ENCODE peak calls at places on chromosomes 2 and 18, in four cellular contexts. One of them, this sample, is unnamed.

GRCh38 chr18:32351014-32351413 is 119.7 kb downstream of the GAREM1 start:
- DNase-seq in HepG2: no peak
- DNase-seq in HCT116: no peak
- DNase-seq in K562: no peak
- DNase-seq in this sample: no peak

GRCh38 chr2:69192176-69192945 is 179.4 kb downstream of the ANTXR1 start:
- DNase-seq in HepG2: no peak
- DNase-seq in HCT116: no peak
- DNase-seq in K562: no peak
- DNase-seq in this sample: no peak

GRCh38 chr18:78106946-78107345 is 857.3 kb downstream of the GALR1 start:
- DNase-seq in HepG2: no peak
- DNase-seq in HCT116: no peak
- DNase-seq in K562: no peak
- DNase-seq in this sample: no peak

GRCh38 chr18:30485078-30485477 is 557.5 kb downstream of the DSC3 start:
- DNase-seq in HepG2: no peak
- DNase-seq in HCT116: no peak
- DNase-seq in K562: no peak
- DNase-seq in this sample: no peak

GRCh38 chr2:160592401-160592800 is 98.8 kb upstream of the RBMS1 start:
- DNase-seq in HepG2: no peak
- DNase-seq in HCT116: no peak
- DNase-seq in K562: no peak
- DNase-seq in this sample: no peak

GRCh38 chr2:10008809-10009176 is 34.6 kb upstream of the KLF11 start:
- DNase-seq in HepG2: no peak
- DNase-seq in HCT116: no peak
- DNase-seq in K562: no peak
- DNase-seq in this sample: no peak

GRCh38 chr2:11201969-11202368 is 46.7 kb downstream of the SLC66A3 start:
- DNase-seq in HepG2: no peak
- DNase-seq in HCT116: no peak
- DNase-seq in K562: no peak
- DNase-seq in this sample: no peak

GRCh38 chr18:42635378-42636048 is 480.0 kb downstream of the RIT2 start:
- DNase-seq in HepG2: no peak
- DNase-seq in HCT116: no peak
- DNase-seq in K562: no peak
- DNase-seq in this sample: no peak

GRCh38 chr18:4020026-4020425 is 435.1 kb downstream of the DLGAP1 start:
- DNase-seq in HepG2: no peak
- DNase-seq in HCT116: no peak
- DNase-seq in K562: no peak
- DNase-seq in this sample: no peak

GRCh38 chr2:148971547-148971946 is 67.0 kb upstream of the LYPD6B start:
- DNase-seq in HepG2: no peak
- DNase-seq in HCT116: no peak
- DNase-seq in K562: no peak
- DNase-seq in this sample: no peak

GRCh38 chr2:183172220-183172887 is 48.1 kb downstream of the NUP35 start:
- DNase-seq in HepG2: no peak
- DNase-seq in HCT116: no peak
- DNase-seq in K562: no peak
- DNase-seq in this sample: no peak

GRCh38 chr2:60581461-60582282 is 28.2 kb upstream of the BCL11A start:
- DNase-seq in HepG2: peak
- DNase-seq in HCT116: no peak
- DNase-seq in K562: peak
- DNase-seq in this sample: no peak

GRCh38 chr2:18520605-18521031 is 39.8 kb downstream of the RDH14 start:
- DNase-seq in HepG2: peak
- DNase-seq in HCT116: peak
- DNase-seq in K562: peak
- DNase-seq in this sample: peak

GRCh38 chr2:3704647-3705046 is 1.3 kb downstream of the DCDC2C start:
- DNase-seq in HepG2: no peak
- DNase-seq in HCT116: no peak
- DNase-seq in K562: no peak
- DNase-seq in this sample: no peak

GRCh38 chr2:172819943-172820342 is 84.3 kb downstream of the RAPGEF4 start:
- DNase-seq in HepG2: no peak
- DNase-seq in HCT116: no peak
- DNase-seq in K562: no peak
- DNase-seq in this sample: no peak

GRCh38 chr2:115542331-115542730 is 1099.9 kb downstream of the DPP10 start:
- DNase-seq in HepG2: no peak
- DNase-seq in HCT116: no peak
- DNase-seq in K562: no peak
- DNase-seq in this sample: no peak

GRCh38 chr18:48902023-48902855 is 48.5 kb downstream of the SMAD7 start:
- DNase-seq in HepG2: peak
- DNase-seq in HCT116: peak
- DNase-seq in K562: peak
- DNase-seq in this sample: no peak

GRCh38 chr2:39411186-39411944 is 25.7 kb downstream of the MAP4K3 start:
- DNase-seq in HepG2: peak
- DNase-seq in HCT116: peak
- DNase-seq in K562: peak
- DNase-seq in this sample: peak

GRCh38 chr2:219274392-219274921 is 4.7 kb upstream of the DNAJB2 start:
- DNase-seq in HepG2: peak
- DNase-seq in HCT116: peak
- DNase-seq in K562: no peak
- DNase-seq in this sample: peak

GRCh38 chr2:37377187-37377532 is 32.7 kb downstream of the QPCT start:
- DNase-seq in HepG2: no peak
- DNase-seq in HCT116: no peak
- DNase-seq in K562: no peak
- DNase-seq in this sample: no peak

GRCh38 chr2:189178007-189178406 is 1.6 kb downstream of the COL5A2 start:
- DNase-seq in HepG2: no peak
- DNase-seq in HCT116: no peak
- DNase-seq in K562: no peak
- DNase-seq in this sample: no peak

GRCh38 chr2:7403092-7403775 is 486.0 kb downstream of the RNF144A start:
- DNase-seq in HepG2: no peak
- DNase-seq in HCT116: no peak
- DNase-seq in K562: no peak
- DNase-seq in this sample: no peak

GRCh38 chr2:7405861-7406715 is 488.9 kb downstream of the RNF144A start:
- DNase-seq in HepG2: no peak
- DNase-seq in HCT116: no peak
- DNase-seq in K562: no peak
- DNase-seq in this sample: no peak

GRCh38 chr2:7400628-7401027 is 483.4 kb downstream of the RNF144A start:
- DNase-seq in HepG2: no peak
- DNase-seq in HCT116: no peak
- DNase-seq in K562: no peak
- DNase-seq in this sample: no peak
- TF ChIP-seq TCF7L2 in HepG2: no peak
- TF ChIP-seq TCF7L2 in HCT116: no peak
- TF ChIP-seq TCF7L2 in K562: no peak
- TF ChIP-seq TCF7L2 in this sample: no peak

DNA sequence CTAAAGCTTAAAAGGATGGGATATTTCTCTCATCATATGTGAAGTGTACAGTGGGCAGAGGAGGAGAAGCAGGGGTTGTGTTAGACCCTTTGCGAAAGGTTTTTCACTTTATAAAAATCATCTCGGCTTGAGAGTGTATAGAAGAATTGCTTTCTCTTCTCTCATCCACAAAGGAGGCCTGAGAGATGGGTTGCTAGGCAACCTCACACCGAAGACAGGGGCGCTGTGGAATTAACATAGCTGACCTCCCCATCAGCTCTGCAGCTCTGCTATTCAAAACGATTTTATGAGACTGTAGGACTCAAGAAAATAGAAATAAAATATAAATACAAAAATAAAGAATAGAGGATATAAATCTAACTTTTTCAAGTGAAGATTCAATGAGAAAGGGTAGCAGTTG is 70.3 kb upstream of the GALNT3 start:
- DNase-seq in HepG2: no peak
- DNase-seq in HCT116: no peak
- DNase-seq in K562: no peak
- DNase-seq in this sample: no peak
- H3K4me3 ChIP-seq in HepG2: no peak
- H3K4me3 ChIP-seq in HCT116: no peak
- H3K4me3 ChIP-seq in K562: no peak
- H3K4me3 ChIP-seq in this sample: no peak

GRCh38 chr2:29317077-29317517 is 201.9 kb downstream of the CLIP4 start:
- DNase-seq in HepG2: no peak
- DNase-seq in HCT116: no peak
- DNase-seq in K562: no peak
- DNase-seq in this sample: no peak
- TF ChIP-seq POLR2AphosphoS5 in HepG2: no peak
- TF ChIP-seq POLR2AphosphoS5 in HCT116: no peak
- TF ChIP-seq POLR2AphosphoS5 in K562: no peak
- TF ChIP-seq POLR2AphosphoS5 in this sample: no peak

GRCh38 chr18:34956663-34957062 is 84.5 kb upstream of the MAPRE2 start:
- DNase-seq in HepG2: no peak
- DNase-seq in HCT116: no peak
- DNase-seq in K562: no peak
- DNase-seq in this sample: no peak
- TF ChIP-seq TCF7L2 in HepG2: no peak
- TF ChIP-seq TCF7L2 in HCT116: no peak
- TF ChIP-seq TCF7L2 in K562: no peak
- TF ChIP-seq TCF7L2 in this sample: no peak

GRCh38 chr2:12288048-12288447 is 428.7 kb upstream of the TRIB2 start:
- DNase-seq in HepG2: no peak
- DNase-seq in HCT116: no peak
- DNase-seq in K562: peak
- DNase-seq in this sample: no peak

GRCh38 chr2:12289105-12289802 is 427.5 kb upstream of the TRIB2 start:
- DNase-seq in HepG2: no peak
- DNase-seq in HCT116: no peak
- DNase-seq in K562: no peak
- DNase-seq in this sample: no peak

GRCh38 chr2:12286347-12286746 is 430.4 kb upstream of the TRIB2 start:
- DNase-seq in HepG2: no peak
- DNase-seq in HCT116: no peak
- DNase-seq in K562: peak
- DNase-seq in this sample: no peak

GRCh38 chr2:12284487-12284886 is 432.2 kb upstream of the TRIB2 start:
- DNase-seq in HepG2: no peak
- DNase-seq in HCT116: no peak
- DNase-seq in K562: no peak
- DNase-seq in this sample: no peak

GRCh38 chr2:12287220-12287751 is 429.4 kb upstream of the TRIB2 start:
- DNase-seq in HepG2: no peak
- DNase-seq in HCT116: no peak
- DNase-seq in K562: no peak
- DNase-seq in this sample: no peak
- H3K4me3 ChIP-seq in HepG2: no peak
- H3K4me3 ChIP-seq in HCT116: no peak
- H3K4me3 ChIP-seq in K562: no peak
- H3K4me3 ChIP-seq in this sample: no peak